ENCODE peak calls at places on chromosomes 2 and 18, in seven cellular contexts. One of them, this sample, is unnamed.
A peak's percentile ranks its signal among the peaks of the same experiment; 100 is the strongest.

GRCh38 chr2:241555711-241556110 is 2.8 kb upstream of the BOK start:
- DNase-seq in fibroblast of villous mesenchyme: no peak
- DNase-seq in pancreas: no peak
- DNase-seq in Peyer's patch: no peak
- DNase-seq in H9: peak; percentile 71
- DNase-seq in HFFc6: no peak
- DNase-seq in dorsolateral prefrontal cortex: no peak
- DNase-seq in this sample: no peak

GRCh38 chr2:149703281-149703680 is 115.7 kb upstream of the MMADHC start:
- DNase-seq in pancreas: no peak
- DNase-seq in dorsolateral prefrontal cortex: no peak
- DNase-seq in fibroblast of villous mesenchyme: no peak
- DNase-seq in HFFc6: no peak
- DNase-seq in Peyer's patch: no peak
- DNase-seq in H9: no peak
- DNase-seq in this sample: no peak

GRCh38 chr2:25920326-25920725 is 42.0 kb upstream of the ASXL2 start:
- DNase-seq in pancreas: no peak
- DNase-seq in H9: no peak
- DNase-seq in dorsolateral prefrontal cortex: no peak
- DNase-seq in fibroblast of villous mesenchyme: peak; percentile 88
- DNase-seq in Peyer's patch: no peak
- DNase-seq in HFFc6: peak; percentile 59
- DNase-seq in this sample: no peak

GRCh38 chr2:27520316-27520715 is 23.7 kb downstream of the GCKR start:
- DNase-seq in Peyer's patch: no peak
- DNase-seq in fibroblast of villous mesenchyme: no peak
- DNase-seq in H9: no peak
- DNase-seq in HFFc6: no peak
- DNase-seq in pancreas: no peak
- DNase-seq in dorsolateral prefrontal cortex: no peak
- DNase-seq in this sample: no peak

GRCh38 chr18:35478520-35479435 is 19.0 kb downstream of the INO80C start:
- DNase-seq in HFFc6: peak; percentile 80
- DNase-seq in fibroblast of villous mesenchyme: peak; percentile 80
- DNase-seq in dorsolateral prefrontal cortex: no peak
- DNase-seq in H9: no peak
- DNase-seq in pancreas: no peak
- DNase-seq in Peyer's patch: no peak
- DNase-seq in this sample: no peak

GRCh38 chr18:28048612-28049011 is 128.3 kb downstream of the CDH2 start:
- DNase-seq in H9: no peak
- DNase-seq in Peyer's patch: no peak
- DNase-seq in dorsolateral prefrontal cortex: no peak
- DNase-seq in HFFc6: no peak
- DNase-seq in pancreas: no peak
- DNase-seq in fibroblast of villous mesenchyme: no peak
- DNase-seq in this sample: no peak

GRCh38 chr2:128979182-128979581 is 660.5 kb upstream of the HS6ST1 start:
- DNase-seq in H9: no peak
- DNase-seq in pancreas: no peak
- DNase-seq in Peyer's patch: no peak
- DNase-seq in HFFc6: no peak
- DNase-seq in dorsolateral prefrontal cortex: no peak
- DNase-seq in fibroblast of villous mesenchyme: no peak
- DNase-seq in this sample: no peak

GRCh38 chr18:79537758-79538157 is 141.8 kb upstream of the CTDP1 start:
- DNase-seq in H9: no peak
- DNase-seq in fibroblast of villous mesenchyme: no peak
- DNase-seq in Peyer's patch: no peak
- DNase-seq in HFFc6: no peak
- DNase-seq in dorsolateral prefrontal cortex: peak; percentile 7
- DNase-seq in pancreas: no peak
- DNase-seq in this sample: no peak

GRCh38 chr2:222087998-222088397 is 210.8 kb downstream of the PAX3 start:
- DNase-seq in dorsolateral prefrontal cortex: no peak
- DNase-seq in fibroblast of villous mesenchyme: no peak
- DNase-seq in pancreas: no peak
- DNase-seq in Peyer's patch: no peak
- DNase-seq in H9: no peak
- DNase-seq in HFFc6: no peak
- DNase-seq in this sample: no peak

GRCh38 chr2:218852911-218853667 is 6.5 kb upstream of the WNT6 start:
- DNase-seq in Peyer's patch: no peak
- DNase-seq in fibroblast of villous mesenchyme: peak; percentile 64
- DNase-seq in HFFc6: peak; percentile 17
- DNase-seq in H9: peak; percentile 79
- DNase-seq in pancreas: peak; percentile 50
- DNase-seq in dorsolateral prefrontal cortex: peak; percentile 65
- DNase-seq in this sample: peak; percentile 56

GRCh38 chr2:173059941-173060575 is 15.6 kb upstream of the MAP3K20 start:
- DNase-seq in fibroblast of villous mesenchyme: peak; percentile 75
- DNase-seq in Peyer's patch: no peak
- DNase-seq in H9: no peak
- DNase-seq in HFFc6: peak; percentile 20
- DNase-seq in pancreas: no peak
- DNase-seq in dorsolateral prefrontal cortex: no peak
- DNase-seq in this sample: no peak

GRCh38 chr2:101190753-101191516 is 39.8 kb upstream of the TBC1D8 start:
- DNase-seq in Peyer's patch: no peak
- DNase-seq in H9: no peak
- DNase-seq in HFFc6: no peak
- DNase-seq in pancreas: no peak
- DNase-seq in dorsolateral prefrontal cortex: no peak
- DNase-seq in fibroblast of villous mesenchyme: peak; percentile 63
- DNase-seq in this sample: no peak

GRCh38 chr2:227703280-227703732 is 14.5 kb downstream of the SLC19A3 start:
- DNase-seq in HFFc6: peak; percentile 42
- DNase-seq in H9: no peak
- DNase-seq in Peyer's patch: no peak
- DNase-seq in fibroblast of villous mesenchyme: peak; percentile 65
- DNase-seq in pancreas: no peak
- DNase-seq in dorsolateral prefrontal cortex: no peak
- DNase-seq in this sample: no peak

GRCh38 chr2:173941567-173941966 is 23.6 kb downstream of the SP3 start:
- DNase-seq in H9: no peak
- DNase-seq in pancreas: no peak
- DNase-seq in dorsolateral prefrontal cortex: no peak
- DNase-seq in HFFc6: no peak
- DNase-seq in Peyer's patch: no peak
- DNase-seq in fibroblast of villous mesenchyme: no peak
- DNase-seq in this sample: no peak

GRCh38 chr2:205730701-205731271 is 48.5 kb downstream of the NRP2 start:
- DNase-seq in fibroblast of villous mesenchyme: peak; percentile 96
- DNase-seq in Peyer's patch: no peak
- DNase-seq in dorsolateral prefrontal cortex: no peak
- DNase-seq in pancreas: no peak
- DNase-seq in H9: no peak
- DNase-seq in HFFc6: no peak
- DNase-seq in this sample: no peak

GRCh38 chr2:226475650-226476049 is 324.0 kb downstream of the IRS1 start:
- DNase-seq in Peyer's patch: no peak
- DNase-seq in HFFc6: peak; percentile 43
- DNase-seq in dorsolateral prefrontal cortex: no peak
- DNase-seq in H9: no peak
- DNase-seq in pancreas: no peak
- DNase-seq in fibroblast of villous mesenchyme: peak; percentile 69
- DNase-seq in this sample: no peak

GRCh38 chr18:45757005-45757404 is 33.0 kb downstream of the SLC14A1 start:
- DNase-seq in H9: no peak
- DNase-seq in dorsolateral prefrontal cortex: no peak
- DNase-seq in pancreas: no peak
- DNase-seq in HFFc6: no peak
- DNase-seq in fibroblast of villous mesenchyme: no peak
- DNase-seq in Peyer's patch: no peak
- DNase-seq in this sample: no peak

GRCh38 chr2:45836316-45836715 is 184.8 kb downstream of the PRKCE start:
- DNase-seq in HFFc6: no peak
- DNase-seq in dorsolateral prefrontal cortex: no peak
- DNase-seq in pancreas: no peak
- DNase-seq in fibroblast of villous mesenchyme: no peak
- DNase-seq in Peyer's patch: no peak
- DNase-seq in H9: no peak
- DNase-seq in this sample: no peak

GRCh38 chr2:45834372-45834771 is 182.9 kb downstream of the PRKCE start:
- DNase-seq in H9: no peak
- DNase-seq in HFFc6: no peak
- DNase-seq in pancreas: no peak
- DNase-seq in Peyer's patch: no peak
- DNase-seq in fibroblast of villous mesenchyme: no peak
- DNase-seq in dorsolateral prefrontal cortex: no peak
- DNase-seq in this sample: no peak

GRCh38 chr2:45834858-45835257 is 183.4 kb downstream of the PRKCE start:
- DNase-seq in Peyer's patch: no peak
- DNase-seq in pancreas: no peak
- DNase-seq in HFFc6: no peak
- DNase-seq in fibroblast of villous mesenchyme: no peak
- DNase-seq in H9: no peak
- DNase-seq in dorsolateral prefrontal cortex: no peak
- DNase-seq in this sample: no peak

GRCh38 chr2:45833301-45833967 is 182.0 kb downstream of the PRKCE start:
- DNase-seq in dorsolateral prefrontal cortex: no peak
- DNase-seq in fibroblast of villous mesenchyme: no peak
- DNase-seq in HFFc6: no peak
- DNase-seq in Peyer's patch: no peak
- DNase-seq in H9: no peak
- DNase-seq in pancreas: no peak
- DNase-seq in this sample: no peak

GRCh38 chr2:45833968-45834344 is 182.5 kb downstream of the PRKCE start:
- DNase-seq in HFFc6: no peak
- DNase-seq in H9: no peak
- DNase-seq in dorsolateral prefrontal cortex: no peak
- DNase-seq in Peyer's patch: no peak
- DNase-seq in pancreas: no peak
- DNase-seq in fibroblast of villous mesenchyme: no peak
- DNase-seq in this sample: no peak
- TF ChIP-seq CTCF in HFFc6: no peak
- TF ChIP-seq CTCF in H9: no peak
- TF ChIP-seq CTCF in dorsolateral prefrontal cortex: no peak
- TF ChIP-seq CTCF in Peyer's patch: no peak
- TF ChIP-seq CTCF in pancreas: no peak
- TF ChIP-seq CTCF in fibroblast of villous mesenchyme: no peak
- TF ChIP-seq CTCF in this sample: no peak

DNA sequence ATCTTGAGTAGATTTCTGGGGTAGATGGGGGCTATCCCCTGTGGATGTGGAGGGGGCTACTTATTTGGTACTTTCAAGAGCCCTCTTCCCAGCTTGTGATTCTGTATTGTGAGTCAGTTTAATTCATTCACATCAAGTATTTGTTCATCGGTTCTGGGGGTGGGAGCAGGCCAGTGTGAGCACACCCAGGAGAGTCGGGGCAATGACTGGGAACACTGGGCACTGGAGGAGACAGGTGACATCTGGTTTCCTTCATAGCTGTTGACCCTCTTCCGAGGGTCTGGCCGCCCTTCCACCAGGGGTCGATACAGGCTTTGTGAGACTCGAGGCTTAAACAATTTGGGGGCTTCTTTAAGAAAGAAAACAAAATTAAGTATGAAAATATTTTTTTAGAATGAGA is 2.5 kb upstream of the TOGARAM2 start:
- DNase-seq in fibroblast of villous mesenchyme: no peak
- DNase-seq in H9: no peak
- DNase-seq in Peyer's patch: no peak
- DNase-seq in HFFc6: no peak
- DNase-seq in pancreas: no peak
- DNase-seq in dorsolateral prefrontal cortex: no peak
- DNase-seq in this sample: no peak
- TF ChIP-seq CTCF in fibroblast of villous mesenchyme: no peak
- TF ChIP-seq CTCF in H9: peak; percentile 29
- TF ChIP-seq CTCF in Peyer's patch: no peak
- TF ChIP-seq CTCF in HFFc6: no peak
- TF ChIP-seq CTCF in pancreas: no peak
- TF ChIP-seq CTCF in dorsolateral prefrontal cortex: no peak
- TF ChIP-seq CTCF in this sample: no peak

GRCh38 chr2:238239872-238240760 is at the start of gene HES6:
- DNase-seq in fibroblast of villous mesenchyme: peak; percentile 87
- DNase-seq in dorsolateral prefrontal cortex: peak; percentile 91
- DNase-seq in H9: peak; percentile 94
- DNase-seq in Peyer's patch: peak; percentile 92
- DNase-seq in pancreas: peak; percentile 93
- DNase-seq in HFFc6: peak; percentile 68
- DNase-seq in this sample: peak; percentile 82
- TF ChIP-seq CTCF in fibroblast of villous mesenchyme: no peak
- TF ChIP-seq CTCF in dorsolateral prefrontal cortex: no peak
- TF ChIP-seq CTCF in H9: no peak
- TF ChIP-seq CTCF in Peyer's patch: no peak
- TF ChIP-seq CTCF in pancreas: no peak
- TF ChIP-seq CTCF in HFFc6: no peak
- TF ChIP-seq CTCF in this sample: no peak

GRCh38 chr2:135531231-135532197 is at the start of gene R3HDM1:
- DNase-seq in fibroblast of villous mesenchyme: peak; percentile 100
- DNase-seq in pancreas: peak; percentile 97
- DNase-seq in Peyer's patch: peak; percentile 94
- DNase-seq in H9: peak; percentile 98
- DNase-seq in HFFc6: peak; percentile 100
- DNase-seq in dorsolateral prefrontal cortex: peak; percentile 99
- DNase-seq in this sample: peak; percentile 72
- TF ChIP-seq CTCF in fibroblast of villous mesenchyme: peak; percentile 19
- TF ChIP-seq CTCF in pancreas: no peak
- TF ChIP-seq CTCF in Peyer's patch: no peak
- TF ChIP-seq CTCF in H9: peak; percentile 36
- TF ChIP-seq CTCF in HFFc6: peak; percentile 36
- TF ChIP-seq CTCF in dorsolateral prefrontal cortex: no peak
- TF ChIP-seq CTCF in this sample: peak; percentile 11

GRCh38 chr18:76264073-76264472 is 231.0 kb downstream of the ZNF516 start:
- DNase-seq in HFFc6: no peak
- DNase-seq in Peyer's patch: no peak
- DNase-seq in dorsolateral prefrontal cortex: no peak
- DNase-seq in pancreas: no peak
- DNase-seq in H9: no peak
- DNase-seq in fibroblast of villous mesenchyme: no peak
- DNase-seq in this sample: no peak
- TF ChIP-seq CTCF in HFFc6: no peak
- TF ChIP-seq CTCF in Peyer's patch: no peak
- TF ChIP-seq CTCF in dorsolateral prefrontal cortex: no peak
- TF ChIP-seq CTCF in pancreas: no peak
- TF ChIP-seq CTCF in H9: no peak
- TF ChIP-seq CTCF in fibroblast of villous mesenchyme: no peak
- TF ChIP-seq CTCF in this sample: no peak

GRCh38 chr18:62802523-62802922 is 87.2 kb downstream of the PHLPP1 start:
- DNase-seq in pancreas: no peak
- DNase-seq in H9: no peak
- DNase-seq in HFFc6: no peak
- DNase-seq in dorsolateral prefrontal cortex: no peak
- DNase-seq in fibroblast of villous mesenchyme: peak; percentile 12
- DNase-seq in Peyer's patch: no peak
- DNase-seq in this sample: no peak
- TF ChIP-seq CTCF in pancreas: no peak
- TF ChIP-seq CTCF in H9: peak; percentile 37
- TF ChIP-seq CTCF in HFFc6: peak; percentile 45
- TF ChIP-seq CTCF in dorsolateral prefrontal cortex: peak; percentile 9
- TF ChIP-seq CTCF in fibroblast of villous mesenchyme: no peak
- TF ChIP-seq CTCF in Peyer's patch: peak; percentile 38
- TF ChIP-seq CTCF in this sample: peak; percentile 22

GRCh38 chr2:212973347-212973746 is 178.1 kb downstream of the IKZF2 start:
- DNase-seq in pancreas: no peak
- DNase-seq in H9: no peak
- DNase-seq in HFFc6: no peak
- DNase-seq in fibroblast of villous mesenchyme: no peak
- DNase-seq in dorsolateral prefrontal cortex: no peak
- DNase-seq in Peyer's patch: no peak
- DNase-seq in this sample: no peak
- TF ChIP-seq CTCF in pancreas: no peak
- TF ChIP-seq CTCF in H9: no peak
- TF ChIP-seq CTCF in HFFc6: peak; percentile 20
- TF ChIP-seq CTCF in fibroblast of villous mesenchyme: no peak
- TF ChIP-seq CTCF in dorsolateral prefrontal cortex: no peak
- TF ChIP-seq CTCF in Peyer's patch: no peak
- TF ChIP-seq CTCF in this sample: no peak

This sample was measured in D721Med.